ENCODE peak calls at places on chromosomes 2 and 18, in six cellular contexts. Z is IMR-90, X is H9, L is mesenchymal stem cell, J is H1, R is trophoblast cell. O is an unnamed sample.

GRCh38 chr18:30405038-30405437 is 637.5 kb downstream of the DSC3 start:
- DNase-seq in Z (no peak), X (no peak), L (no peak), J (no peak), R (no peak), O (no peak)

GRCh38 chr18:61742555-61743429 is 150.0 kb downstream of the RNF152 start:
- DNase-seq in Z (no peak), X (no peak), L (no peak), J (no peak), R (no peak), O (no peak)

GRCh38 chr18:10682368-10682714 is 156.5 kb downstream of the NAPG start:
- DNase-seq in Z (no peak), X (no peak), L (no peak), J (no peak), R (no peak), O (no peak)

GRCh38 chr2:188314314-188315054 is 22.8 kb downstream of the GULP1 start:
- DNase-seq in Z (no peak), X (no peak), L (peak; percentile 58), J (no peak), R (no peak), O (no peak)

GRCh38 chr2:25977768-25978167 is 4.5 kb downstream of the KIF3C start:
- DNase-seq in Z (peak; percentile 66), X (no peak), L (peak; percentile 35), J (no peak), R (peak; percentile 98), O (no peak)

GRCh38 chr2:23384551-23385349 is at the start of gene KLHL29:
- DNase-seq in Z (peak; percentile 71), X (peak; percentile 59), L (peak; percentile 76), J (peak; percentile 75), R (peak; percentile 61), O (no peak)

GRCh38 chr2:98280376-98281102 is 65.7 kb upstream of the CNGA3 start:
- DNase-seq in Z (no peak), X (no peak), L (peak; percentile 84), J (no peak), R (no peak), O (no peak)

GRCh38 chr18:11728247-11728646 is 39.2 kb downstream of the GNAL start:
- DNase-seq in Z (no peak), X (peak; percentile 57), L (no peak), J (no peak), R (no peak), O (no peak)

GRCh38 chr2:128682266-128682665 is 363.6 kb upstream of the HS6ST1 start:
- DNase-seq in Z (no peak), X (no peak), L (no peak), J (no peak), R (no peak), O (no peak)

GRCh38 chr2:211745295-211746097 is 793.1 kb downstream of the ERBB4 start:
- DNase-seq in Z (peak; percentile 49), X (peak; percentile 73), L (peak; percentile 70), J (peak; percentile 58), R (peak; percentile 40), O (peak; percentile 66)

GRCh38 chr2:104812281-104812680 is 41.6 kb upstream of the POU3F3 start:
- DNase-seq in Z (no peak), X (no peak), L (no peak), J (no peak), R (no peak), O (no peak)

GRCh38 chr2:72211777-72212515 is 64.3 kb upstream of the CYP26B1 start:
- DNase-seq in Z (peak; percentile 75), X (no peak), L (no peak), J (no peak), R (no peak), O (no peak)

GRCh38 chr18:22486667-22487066 is 69.0 kb upstream of the CTAGE1 start:
- DNase-seq in Z (no peak), X (no peak), L (peak; percentile 52), J (no peak), R (no peak), O (no peak)
- H3K14ac ChIP-seq in Z (peak overlapping the region; percentile 11), X (no peak overlapping the region), L (no peak overlapping the region), J (no peak overlapping the region), R (no peak overlapping the region), O (no peak overlapping the region)

DNA sequence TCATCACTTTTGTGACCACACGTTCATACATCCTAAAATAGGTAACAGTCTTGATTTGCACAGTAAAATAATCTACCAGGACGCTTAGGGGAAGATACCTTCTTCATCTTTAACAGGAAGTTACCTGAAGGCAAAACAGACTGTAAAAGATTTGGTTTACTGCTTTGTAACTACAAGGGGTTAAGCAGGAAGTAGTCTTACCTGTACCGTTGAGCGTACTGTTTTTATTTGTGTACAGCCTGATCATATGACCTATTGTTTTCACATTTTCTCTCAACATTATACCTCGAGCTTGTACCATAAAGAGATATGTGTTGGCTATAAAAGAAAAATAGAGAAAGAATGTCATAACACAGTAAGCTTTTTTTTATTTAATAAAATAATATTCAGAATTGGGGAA is 18.3 kb downstream of the B4GALT6 start:
- DNase-seq in Z (no peak), X (no peak), L (no peak), J (no peak), R (no peak), O (no peak)
- H3K14ac ChIP-seq in Z (no peak overlapping the region), X (no peak overlapping the region), L (no peak overlapping the region), J (no peak overlapping the region), R (no peak overlapping the region), O (no peak overlapping the region)

GRCh38 chr2:134139615-134140014 is 114.3 kb upstream of the MGAT5 start:
- DNase-seq in Z (no peak), X (no peak), L (no peak), J (no peak), R (no peak), O (no peak)
- H3K14ac ChIP-seq in Z (no peak overlapping the region), X (no peak overlapping the region), L (no peak overlapping the region), J (no peak overlapping the region), R (no peak overlapping the region), O (no peak overlapping the region)

DNA sequence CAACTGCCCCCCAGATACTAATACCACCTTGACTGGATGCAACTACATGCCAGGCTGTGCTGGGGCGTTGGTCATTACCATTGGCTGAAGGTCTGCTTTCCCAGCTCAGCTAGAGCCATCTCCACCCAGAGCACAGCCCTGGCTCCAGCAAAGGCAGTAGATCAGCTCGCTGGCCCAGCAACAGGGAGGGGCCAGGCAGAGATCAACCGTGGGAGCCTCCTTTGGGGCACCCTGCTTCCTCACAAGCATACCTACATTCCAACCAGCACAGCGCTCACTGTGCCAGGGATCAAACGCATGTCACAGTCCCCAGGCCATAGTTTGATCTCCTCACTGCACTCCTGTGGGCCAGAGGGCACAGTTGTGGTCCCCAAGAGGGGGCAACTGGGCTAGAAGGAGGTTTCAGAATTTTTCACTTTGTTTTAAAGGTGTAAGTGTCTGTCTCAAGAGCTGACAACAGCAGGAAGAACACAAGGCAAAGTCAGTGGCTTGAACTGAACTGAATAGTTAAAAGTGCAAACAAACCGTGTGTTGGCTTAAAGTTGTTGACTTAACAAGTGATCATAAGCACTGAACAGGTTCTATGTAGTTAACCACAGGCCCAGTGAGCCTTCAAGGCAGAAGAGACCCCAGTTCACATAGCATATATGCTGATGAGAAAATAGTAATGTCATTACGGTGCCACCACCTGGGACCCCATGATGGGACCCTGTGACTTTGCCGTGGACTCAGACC is 70.1 kb upstream of the BZW1 start:
- DNase-seq in Z (no peak), X (peak; percentile 44), L (no peak), J (peak; percentile 33), R (no peak), O (no peak)
- H3K14ac ChIP-seq in Z (no peak overlapping the region), X (no peak overlapping the region), L (no peak overlapping the region), J (no peak overlapping the region), R (no peak overlapping the region), O (no peak overlapping the region)

GRCh38 chr2:3598912-3599854 is 4.3 kb downstream of the COLEC11 start:
- DNase-seq in Z (no peak), X (no peak), L (no peak), J (no peak), R (no peak), O (no peak)
- H3K14ac ChIP-seq in Z (no peak overlapping the region), X (no peak overlapping the region), L (no peak overlapping the region), J (no peak overlapping the region), R (no peak overlapping the region), O (no peak overlapping the region)

GRCh38 chr2:207157162-207157481 is 8.6 kb downstream of the KLF7 start:
- DNase-seq in Z (no peak), X (no peak), L (no peak), J (no peak), R (no peak), O (no peak)
- H3K14ac ChIP-seq in Z (no peak overlapping the region), X (no peak overlapping the region), L (no peak overlapping the region), J (no peak overlapping the region), R (no peak overlapping the region), O (no peak overlapping the region)

DNA sequence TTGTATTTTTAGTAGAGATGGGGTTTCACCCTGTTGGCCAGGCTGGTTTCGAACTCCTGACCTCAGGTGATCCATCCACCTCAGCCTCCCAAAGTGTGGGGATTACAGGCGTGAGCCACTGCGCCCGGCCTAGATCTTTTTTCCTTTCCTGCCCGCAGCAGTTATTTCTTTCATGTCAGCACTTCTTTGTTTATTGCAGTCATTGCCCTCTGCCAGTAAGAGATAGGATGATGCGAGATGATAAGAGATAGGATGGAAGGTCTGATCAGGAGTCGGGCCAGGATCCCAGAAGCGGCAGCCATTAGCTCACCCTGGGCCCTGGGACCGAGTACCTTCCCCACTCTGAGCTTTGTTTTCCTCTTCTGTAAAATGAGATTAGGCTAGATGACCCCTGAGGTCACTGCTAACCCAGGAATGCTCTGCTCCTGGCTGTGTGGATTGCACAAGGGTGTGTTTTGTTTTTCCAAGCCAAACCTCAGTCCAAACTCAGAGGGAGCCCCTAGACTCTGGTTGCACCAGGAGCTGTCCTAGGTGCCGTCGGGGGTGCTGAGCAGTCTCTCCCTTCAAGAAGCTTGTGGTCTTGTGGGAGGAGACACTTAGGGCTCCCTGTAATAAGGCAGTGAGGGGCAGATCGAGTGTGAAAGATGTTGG is 63.3 kb downstream of the LPIN1 start:
- DNase-seq in Z (no peak), X (no peak), L (no peak), J (no peak), R (no peak), O (no peak)
- H3K14ac ChIP-seq in Z (no peak overlapping the region), X (no peak overlapping the region), L (no peak overlapping the region), J (no peak overlapping the region), R (no peak overlapping the region), O (no peak overlapping the region)

GRCh38 chr2:239581352-239581901 is 180.6 kb upstream of the HDAC4 start:
- DNase-seq in Z (no peak), X (no peak), L (no peak), J (no peak), R (no peak), O (no peak)
- H3K14ac ChIP-seq in Z (no peak overlapping the region), X (peak overlapping the region; percentile 28), L (no peak overlapping the region), J (no peak overlapping the region), R (no peak overlapping the region), O (no peak overlapping the region)

GRCh38 chr2:2875296-2875695 is 502.3 kb downstream of the EIPR1 start:
- DNase-seq in Z (no peak), X (no peak), L (no peak), J (no peak), R (no peak), O (no peak)
- H3K14ac ChIP-seq in Z (no peak overlapping the region), X (no peak overlapping the region), L (no peak overlapping the region), J (no peak overlapping the region), R (no peak overlapping the region), O (no peak overlapping the region)

DNA sequence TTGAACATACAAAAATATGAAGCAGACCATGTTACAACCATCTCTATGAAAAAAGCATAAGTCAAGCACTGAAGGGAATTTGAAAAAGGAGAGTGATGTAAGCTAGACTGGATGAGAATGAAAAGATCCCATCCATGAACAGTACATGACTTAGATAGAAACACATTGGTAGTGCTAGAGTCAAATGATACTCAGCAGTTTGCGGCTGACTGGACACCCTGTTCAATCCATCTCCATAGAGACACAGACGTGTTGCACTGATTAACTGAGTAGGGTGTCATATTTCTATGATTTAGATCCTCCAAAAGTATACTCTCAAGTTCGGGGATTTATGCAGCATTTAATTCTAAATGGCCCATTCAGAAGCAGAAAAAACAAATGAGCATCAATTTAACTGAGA is 674.3 kb upstream of the NRXN1 start:
- DNase-seq in Z (no peak), X (no peak), L (no peak), J (no peak), R (no peak), O (no peak)
- H3K14ac ChIP-seq in Z (no peak overlapping the region), X (no peak overlapping the region), L (no peak overlapping the region), J (no peak overlapping the region), R (no peak overlapping the region), O (no peak overlapping the region)